ENCODE peak calls at places on chromosome 1, in eight cellular contexts. P is NCI-H1417; A is neural crest cell; W is astrocyte of the cerebellum; S is CD4-positive, alpha-beta T cell; B is GM19239; Q is sciatic nerve; G is ELF-1. C is an unnamed sample.

GRCh38 chr1:63557365-63557987 is 34.2 kb downstream of the EFCAB7 start:
- DNase-seq in Q (no peak), S (no peak), B (no peak), G (peak; percentile 35), P (no peak), A (peak; percentile 30), W (peak; percentile 20), C (no peak)

GRCh38 chr1:173152585-173152984 is 54.5 kb downstream of the TNFSF4 start:
- DNase-seq in S (no peak), G (no peak), B (no peak), W (no peak), P (no peak), A (no peak), Q (no peak), C (no peak)

GRCh38 chr1:204151562-204152309 is at the start of gene ETNK2:
- DNase-seq in B (no peak), Q (peak; percentile 88), P (peak; percentile 89), W (no peak), G (peak; percentile 66), S (peak; percentile 47), A (peak; percentile 55), C (peak; percentile 58)

GRCh38 chr1:67256291-67257172 is 51.1 kb upstream of the IL12RB2 start:
- DNase-seq in A (no peak), B (no peak), G (peak; percentile 84), W (no peak), Q (no peak), S (no peak), P (no peak), C (no peak)

GRCh38 chr1:153513023-153513422 is 22.8 kb downstream of the S100A6 start:
- DNase-seq in B (no peak), P (no peak), A (no peak), W (no peak), G (no peak), Q (no peak), S (no peak), C (no peak)

GRCh38 chr1:94597701-94598100 is 56.1 kb upstream of the F3 start:
- DNase-seq in G (no peak), B (no peak), A (no peak), P (no peak), W (no peak), Q (no peak), S (no peak), C (no peak)

GRCh38 chr1:16386454-16387113 is 19.5 kb downstream of the SZRD1 start:
- DNase-seq in B (no peak), W (peak; percentile 20), Q (no peak), S (no peak), P (no peak), G (no peak), A (no peak), C (no peak)

GRCh38 chr1:108609483-108610066 is 49.7 kb downstream of the EEIG2 start:
- DNase-seq in B (no peak), Q (no peak), S (no peak), W (no peak), G (no peak), P (peak; percentile 89), A (no peak), C (no peak)

GRCh38 chr1:246566808-246567154 is 525 bp downstream of the CNST start:
- DNase-seq in G (no peak), S (peak; percentile 7), P (peak; percentile 27), B (no peak), Q (no peak), W (no peak), A (no peak), C (peak; percentile 32)

GRCh38 chr1:41978986-41979385 is 60.3 kb upstream of the HIVEP3 start:
- DNase-seq in W (no peak), B (no peak), S (no peak), G (no peak), P (no peak), A (no peak), Q (no peak), C (no peak)

GRCh38 chr1:153343811-153344717 is 4.6 kb downstream of the PGLYRP4 start:
- DNase-seq in Q (no peak), B (no peak), A (no peak), G (no peak), S (no peak), W (no peak), P (no peak), C (no peak)